ENCODE peak calls at places on chromosome 3, in eight cellular contexts. G, N, X, D, M, T, H and F are unnamed samples. For H3K36me3, the result is how much of the 10 kb centered on the place peaks cover.

GRCh38 chr3:50675179-50676030 is 678 bp downstream of the DOCK3 start:
- DNase-seq in G (no peak), N (peak), X (no peak), D (peak), M (peak), T (no peak), H (no peak), F (no peak)

GRCh38 chr3:154780263-154780662 is 299.9 kb upstream of the MME start:
- DNase-seq in G (no peak), N (no peak), X (no peak), D (no peak), M (no peak), T (no peak), H (no peak), F (no peak)

GRCh38 chr3:140736863-140737460 is 59.1 kb downstream of the TRIM42 start:
- DNase-seq in G (peak), N (peak), X (peak), D (no peak), M (peak), T (peak), H (peak), F (peak)

GRCh38 chr3:130816873-130817445 is 70.3 kb upstream of the PIK3R4 start:
- DNase-seq in G (no peak), N (no peak), X (no peak), D (no peak), M (no peak), T (no peak), H (no peak), F (no peak)

GRCh38 chr3:126149256-126149902 is 31.0 kb downstream of the ALDH1L1 start:
- DNase-seq in G (no peak), N (no peak), X (no peak), D (peak), M (no peak), T (no peak), H (no peak), F (no peak)

GRCh38 chr3:119257654-119258410 is 17.2 kb upstream of the B4GALT4 start:
- DNase-seq in G (no peak), N (peak), X (peak), D (no peak), M (no peak), T (no peak), H (no peak), F (no peak)

GRCh38 chr3:64508140-64508539 is 179.7 kb downstream of the ADAMTS9 start:
- DNase-seq in G (no peak), N (no peak), X (no peak), D (no peak), M (no peak), T (no peak), H (no peak), F (no peak)

GRCh38 chr3:52696830-52697621 is 8.6 kb downstream of the GLT8D1 start:
- DNase-seq in G (no peak), N (no peak), X (no peak), D (no peak), M (no peak), T (no peak), H (no peak), F (no peak)

GRCh38 chr3:105899528-105899927 is 30.7 kb upstream of the CBLB start:
- DNase-seq in G (no peak), N (no peak), X (no peak), D (no peak), M (no peak), T (no peak), H (no peak), F (no peak)

GRCh38 chr3:13566769-13567310 is 17.9 kb downstream of the FBLN2 start:
- DNase-seq in G (no peak), N (no peak), X (no peak), D (no peak), M (no peak), T (no peak), H (no peak), F (no peak)

GRCh38 chr3:170701696-170702678 is 116.1 kb upstream of the SLC7A14 start:
- DNase-seq in G (no peak), N (no peak), X (no peak), D (no peak), M (no peak), T (no peak), H (no peak), F (no peak)

GRCh38 chr3:99545941-99546580 is 92.3 kb upstream of the COL8A1 start:
- DNase-seq in G (no peak), N (no peak), X (no peak), D (no peak), M (no peak), T (no peak), H (no peak), F (no peak)

GRCh38 chr3:138441742-138442141 is 7.3 kb downstream of the ESYT3 start:
- DNase-seq in G (peak), N (no peak), X (no peak), D (no peak), M (no peak), T (no peak), H (no peak), F (no peak)

GRCh38 chr3:28915711-28916481 is 365.0 kb upstream of the RBMS3 start:
- DNase-seq in G (no peak), N (peak), X (peak), D (peak), M (no peak), T (no peak), H (peak), F (peak)

GRCh38 chr3:137771401-137772230 is 7.5 kb downstream of the SOX14 start:
- DNase-seq in G (no peak), N (no peak), X (no peak), D (no peak), M (no peak), T (no peak), H (no peak), F (no peak)

GRCh38 chr3:71570453-71571038 is 13.0 kb downstream of the FOXP1 start:
- DNase-seq in G (no peak), N (no peak), X (no peak), D (no peak), M (no peak), T (no peak), H (no peak), F (no peak)

GRCh38 chr3:183188895-183189462 is 26.4 kb upstream of the LAMP3 start:
- DNase-seq in G (no peak), N (peak), X (peak), D (no peak), M (peak), T (no peak), H (no peak), F (no peak)

GRCh38 chr3:8835385-8835784 is 66.0 kb upstream of the OXTR start:
- DNase-seq in G (no peak), N (no peak), X (no peak), D (no peak), M (no peak), T (no peak), H (no peak), F (no peak)

GRCh38 chr3:8838765-8839423 is 69.5 kb upstream of the OXTR start:
- DNase-seq in G (no peak), N (no peak), X (no peak), D (no peak), M (no peak), T (no peak), H (no peak), F (no peak)

GRCh38 chr3:8836096-8836495 is 66.7 kb upstream of the OXTR start:
- DNase-seq in G (no peak), N (no peak), X (no peak), D (no peak), M (no peak), T (no peak), H (no peak), F (no peak)

GRCh38 chr3:8838239-8838638 is 68.8 kb upstream of the OXTR start:
- DNase-seq in G (no peak), N (no peak), X (no peak), D (no peak), M (no peak), T (no peak), H (no peak), F (no peak)

GRCh38 chr3:8837172-8837571 is 67.8 kb upstream of the OXTR start:
- DNase-seq in G (no peak), N (no peak), X (no peak), D (no peak), M (no peak), T (no peak), H (no peak), F (no peak)
- TF ChIP-seq EP300 in G (no peak), N (no peak), X (no peak), D (no peak), M (no peak), T (no peak), H (no peak), F (no peak)

GRCh38 chr3:47475570-47476329 is at the start of gene SCAP:
- DNase-seq in G (peak), N (peak), X (peak), D (peak), M (peak), T (peak), H (peak), F (peak)
- H3K36me3 ChIP-seq in G (under half), N (under half), X (under half), D (under half), M (under half), T (under half), H (under half), F (under half)

DNA sequence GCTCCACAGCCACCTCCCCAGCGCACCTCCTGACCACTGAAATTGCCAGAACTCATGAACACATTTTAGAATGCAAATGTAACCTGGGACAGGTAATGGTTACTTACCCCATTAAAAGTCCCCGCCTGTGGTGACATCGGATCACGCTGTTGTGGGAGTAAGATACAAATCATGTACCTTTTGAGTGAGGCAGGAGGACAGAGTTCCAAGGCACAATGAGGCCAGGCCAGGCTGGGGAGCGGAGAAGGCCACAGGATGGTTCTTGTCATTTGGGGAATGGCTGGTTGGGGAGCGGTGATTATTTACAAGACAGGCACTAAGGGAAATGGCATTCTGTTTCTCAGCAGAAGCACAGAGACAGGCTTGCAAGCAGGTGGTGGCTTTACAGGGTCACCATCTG is 490.1 kb downstream of the EDEM1 start:
- DNase-seq in G (no peak), N (no peak), X (no peak), D (no peak), M (no peak), T (no peak), H (no peak), F (no peak)
- TF ChIP-seq EP300 in G (no peak), N (no peak), X (no peak), D (no peak), M (no peak), T (no peak), H (no peak), F (no peak)

GRCh38 chr3:55583475-55583874 is 96.4 kb upstream of the WNT5A start:
- DNase-seq in G (no peak), N (no peak), X (no peak), D (peak), M (no peak), T (no peak), H (no peak), F (no peak)

GRCh38 chr3:55584716-55585368 is 97.7 kb upstream of the WNT5A start:
- DNase-seq in G (no peak), N (no peak), X (no peak), D (peak), M (no peak), T (no peak), H (no peak), F (no peak)

GRCh38 chr3:55587476-55587875 is 100.4 kb upstream of the WNT5A start:
- DNase-seq in G (no peak), N (no peak), X (no peak), D (no peak), M (no peak), T (no peak), H (no peak), F (no peak)

GRCh38 chr3:55584030-55584429 is 96.9 kb upstream of the WNT5A start:
- DNase-seq in G (no peak), N (no peak), X (no peak), D (peak), M (no peak), T (no peak), H (no peak), F (no peak)

GRCh38 chr3:55585856-55586255 is 98.8 kb upstream of the WNT5A start:
- DNase-seq in G (no peak), N (no peak), X (no peak), D (peak), M (no peak), T (no peak), H (no peak), F (no peak)
- H3K36me3 ChIP-seq in G (under half), N (under half), X (under half), D (under half), M (under half), T (under half), H (under half), F (under half)

GRCh38 chr3:151940481-151940880 is 67.0 kb downstream of the SUCNR1 start:
- DNase-seq in G (no peak), N (no peak), X (no peak), D (no peak), M (no peak), T (no peak), H (no peak), F (no peak)

GRCh38 chr3:151933224-151933858 is 59.9 kb downstream of the SUCNR1 start:
- DNase-seq in G (no peak), N (no peak), X (no peak), D (no peak), M (no peak), T (no peak), H (no peak), F (no peak)

GRCh38 chr3:151931171-151931570 is 57.7 kb downstream of the SUCNR1 start:
- DNase-seq in G (no peak), N (no peak), X (no peak), D (no peak), M (no peak), T (no peak), H (no peak), F (no peak)

GRCh38 chr3:151935451-151935850 is 62.0 kb downstream of the SUCNR1 start:
- DNase-seq in G (no peak), N (no peak), X (no peak), D (no peak), M (no peak), T (no peak), H (no peak), F (no peak)
- TF ChIP-seq EP300 in G (no peak), N (no peak), X (no peak), D (no peak), M (no peak), T (no peak), H (no peak), F (no peak)